ENCODE peak calls at places on chromosomes 16 and 17, in six cellular contexts. C is heart left ventricle; O is cardiac muscle cell; K is CD4-positive, alpha-beta T cell; S is heart right ventricle; E is esophagus squamous epithelium. A is an unnamed sample.

GRCh38 chr16:63447121-63447520 is 1410.9 kb upstream of the CDH8 start:
- DNase-seq in C (no peak), O (no peak), K (no peak), S (no peak), E (no peak), A (no peak)

GRCh38 chr16:55100100-55100499 is 169.4 kb downstream of the IRX5 start:
- DNase-seq in C (no peak), O (no peak), K (no peak), S (no peak), E (no peak), A (no peak)

GRCh38 chr17:43962479-43962878 is 8.7 kb upstream of the PYY start:
- DNase-seq in C (no peak), O (no peak), K (no peak), S (no peak), E (no peak), A (no peak)

GRCh38 chr16:27154573-27155521 is 48.5 kb upstream of the KDM8 start:
- DNase-seq in C (peak; percentile 52), O (peak; percentile 48), K (peak; percentile 80), S (peak; percentile 71), E (no peak), A (peak; percentile 83)

GRCh38 chr16:15032547-15033308 is 23.1 kb downstream of the NTAN1 start:
- DNase-seq in C (no peak), O (peak; percentile 65), K (no peak), S (no peak), E (no peak), A (no peak)

GRCh38 chr16:57618306-57619132 is 9.9 kb upstream of the ADGRG1 start:
- DNase-seq in C (no peak), O (peak; percentile 33), K (peak; percentile 11), S (no peak), E (no peak), A (no peak)

GRCh38 chr17:46023783-46024388 is 24.8 kb downstream of the STH start:
- DNase-seq in C (no peak), O (no peak), K (no peak), S (no peak), E (no peak), A (no peak)

GRCh38 chr16:70746708-70747424 is 54.1 kb downstream of the VAC14 start:
- DNase-seq in C (peak; percentile 64), O (peak; percentile 91), K (no peak), S (peak; percentile 43), E (no peak), A (peak; percentile 71)

GRCh38 chr17:83034525-83034924 is 44.9 kb upstream of the METRNL start:
- DNase-seq in C (no peak), O (no peak), K (no peak), S (no peak), E (no peak), A (no peak)

GRCh38 chr16:25192096-25192495 is 24.7 kb upstream of the AQP8 start:
- DNase-seq in C (no peak), O (no peak), K (no peak), S (no peak), E (no peak), A (no peak)

GRCh38 chr16:56898847-56899246 is 33.1 kb upstream of the HERPUD1 start:
- DNase-seq in C (no peak), O (no peak), K (no peak), S (no peak), E (no peak), A (no peak)

GRCh38 chr17:80103061-80103481 is 1.7 kb downstream of the GAA start:
- DNase-seq in C (no peak), O (no peak), K (no peak), S (no peak), E (no peak), A (no peak)

GRCh38 chr16:81921415-81921814 is 89.9 kb downstream of the SDR42E1 start:
- DNase-seq in C (no peak), O (no peak), K (no peak), S (no peak), E (no peak), A (no peak)

GRCh38 chr16:57042157-57043111 is 49.9 kb upstream of the CPNE2 start:
- DNase-seq in C (no peak), O (no peak), K (peak; percentile 71), S (no peak), E (no peak), A (peak; percentile 73)

GRCh38 chr16:495127-495748 is 32.3 kb upstream of the CAPN15 start:
- DNase-seq in C (no peak), O (peak; percentile 59), K (no peak), S (no peak), E (no peak), A (no peak)

GRCh38 chr17:74297941-74298340 is 23.9 kb downstream of the DNAI2 start:
- DNase-seq in C (no peak), O (no peak), K (no peak), S (no peak), E (no peak), A (no peak)

GRCh38 chr17:44902135-44902760 is 3.0 kb upstream of the EFTUD2 start:
- DNase-seq in C (no peak), O (no peak), K (no peak), S (no peak), E (no peak), A (no peak)

GRCh38 chr17:59534583-59534982 is 30.8 kb upstream of the DHX40 start:
- DNase-seq in C (no peak), O (peak; percentile 14), K (no peak), S (no peak), E (no peak), A (no peak)

GRCh38 chr17:7858487-7858832 is 657 bp downstream of the CYB5D1 start:
- DNase-seq in C (peak; percentile 56), O (peak; percentile 64), K (no peak), S (peak; percentile 31), E (no peak), A (no peak)

GRCh38 chr17:65584604-65585521 is 23.4 kb upstream of the AXIN2 start:
- DNase-seq in C (peak; percentile 68), O (no peak), K (no peak), S (peak; percentile 44), E (no peak), A (no peak)

GRCh38 chr17:68513932-68514331 is 1.7 kb downstream of the PRKAR1A start:
- DNase-seq in C (no peak), O (no peak), K (no peak), S (no peak), E (no peak), A (no peak)

DNA sequence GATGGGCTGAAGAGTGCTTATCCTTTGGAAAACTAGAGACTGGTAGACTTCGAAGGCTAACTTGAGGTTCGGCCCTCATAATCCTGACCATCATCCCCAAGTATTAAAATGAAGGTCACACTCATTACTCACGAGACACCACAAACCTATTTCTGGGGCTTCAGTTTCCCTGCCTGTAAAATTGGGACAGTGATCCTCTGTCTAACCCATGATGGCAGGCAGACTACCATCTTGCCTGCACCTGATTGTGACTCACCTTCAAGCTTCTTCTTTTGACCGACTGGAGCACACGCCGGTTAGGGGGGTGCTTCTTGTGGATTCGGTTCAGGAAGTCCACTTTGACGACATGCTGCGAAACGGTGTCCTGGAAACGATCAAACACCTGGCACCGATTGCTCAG is 14.2 kb upstream of the DHRS13 start:
- DNase-seq in C (no peak), O (no peak), K (no peak), S (no peak), E (no peak), A (no peak)
- H3K27ac ChIP-seq in C (no peak overlapping the region), O (no peak overlapping the region), K (no peak overlapping the region), S (no peak overlapping the region), E (no peak overlapping the region), A (no peak overlapping the region)

DNA sequence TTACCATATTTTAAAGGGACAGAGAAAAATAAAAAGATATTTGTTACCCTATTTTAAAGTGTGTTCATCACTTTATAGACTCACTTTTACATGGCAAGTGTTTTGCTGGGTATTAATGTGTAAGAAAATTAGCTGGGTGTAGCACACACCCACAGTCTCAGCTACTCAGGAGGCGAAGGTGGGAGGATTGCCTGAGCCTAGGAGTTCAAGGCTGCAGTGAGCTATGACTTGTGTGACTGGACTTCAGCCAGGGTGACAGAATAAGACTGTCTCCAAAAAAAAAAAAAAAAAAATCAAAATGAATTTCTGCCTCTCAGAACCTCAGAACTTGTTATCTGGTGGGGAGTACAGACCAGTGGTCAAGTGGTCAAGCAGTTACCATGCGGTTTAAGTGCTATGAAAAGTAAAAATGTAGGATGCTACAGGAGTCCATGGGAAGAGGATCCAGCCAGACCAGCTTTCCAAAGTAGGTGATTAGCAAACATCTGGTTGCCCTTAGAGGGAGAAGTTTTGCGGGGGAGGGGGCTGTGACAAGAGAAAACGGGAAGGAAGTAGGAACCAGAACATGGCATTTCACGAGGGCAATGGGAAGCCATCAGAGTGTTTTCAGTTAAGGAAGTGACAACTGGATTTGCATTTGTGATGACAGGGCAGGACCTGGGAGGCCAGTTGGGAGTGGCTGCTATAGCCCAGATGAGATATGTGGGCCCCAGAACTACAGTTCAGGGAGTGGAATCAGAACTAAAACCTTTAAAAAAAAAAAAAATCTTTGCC is 13.9 kb downstream of the CNEP1R1 start:
- DNase-seq in C (peak; percentile 70), O (peak; percentile 7), K (no peak), S (no peak), E (no peak), A (no peak)
- H3K27ac ChIP-seq in C (peak overlapping the region; percentile 19), O (no peak overlapping the region), K (no peak overlapping the region), S (no peak overlapping the region), E (peak overlapping the region; percentile 69), A (no peak overlapping the region)

GRCh38 chr16:89298826-89299225 is 81.3 kb downstream of the ZNF778 start:
- DNase-seq in C (no peak), O (no peak), K (no peak), S (no peak), E (no peak), A (no peak)

GRCh38 chr16:89297156-89297869 is 79.8 kb downstream of the ZNF778 start:
- DNase-seq in C (no peak), O (no peak), K (no peak), S (no peak), E (no peak), A (no peak)

GRCh38 chr16:89295915-89296314 is 78.4 kb downstream of the ZNF778 start:
- DNase-seq in C (no peak), O (peak; percentile 45), K (no peak), S (no peak), E (no peak), A (no peak)

GRCh38 chr16:89300311-89300975 is 82.9 kb downstream of the ZNF778 start:
- DNase-seq in C (peak; percentile 60), O (peak; percentile 80), K (no peak), S (peak; percentile 62), E (no peak), A (no peak)

DNA sequence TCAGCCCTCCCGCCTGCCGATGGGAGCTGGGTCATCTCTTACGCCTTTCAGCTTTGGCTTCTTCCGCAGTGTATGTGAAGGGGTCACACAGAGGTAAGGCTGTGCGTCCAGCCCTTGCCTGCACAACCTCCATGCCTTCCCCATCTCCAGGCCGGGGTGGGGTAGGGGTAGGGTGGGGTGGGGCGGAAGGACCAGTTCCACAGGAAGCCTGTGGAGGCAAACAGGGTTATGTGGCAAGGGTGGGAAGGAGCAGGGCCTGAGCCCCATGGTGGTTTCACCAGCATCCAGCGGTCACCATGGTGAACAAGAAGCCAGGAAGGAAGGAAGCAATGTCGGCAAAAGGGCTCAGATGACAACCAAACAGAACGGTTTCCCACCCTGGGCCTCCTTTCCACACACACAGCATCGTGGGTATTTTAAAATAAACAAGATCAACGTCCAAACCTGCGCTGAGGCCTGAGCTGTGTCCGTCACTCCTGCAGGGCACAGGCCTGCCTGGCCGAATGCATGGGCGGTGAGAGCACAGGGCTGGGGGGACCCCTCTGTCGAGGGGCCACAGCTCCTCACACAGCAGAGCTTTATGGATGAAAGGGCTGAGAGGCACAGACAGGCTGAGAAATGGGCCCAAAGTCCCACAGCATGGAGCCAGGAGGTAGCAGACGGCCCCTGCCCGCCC is 80.5 kb downstream of the ZNF778 start:
- DNase-seq in C (no peak), O (no peak), K (no peak), S (no peak), E (no peak), A (no peak)
- H3K27ac ChIP-seq in C (no peak overlapping the region), O (no peak overlapping the region), K (no peak overlapping the region), S (no peak overlapping the region), E (peak overlapping the region; percentile 86), A (no peak overlapping the region)

GRCh38 chr17:601462-602303 is 113.0 kb downstream of the VPS53 start:
- DNase-seq in C (no peak), O (peak; percentile 91), K (no peak), S (no peak), E (no peak), A (no peak)
- H3K27ac ChIP-seq in C (no peak overlapping the region), O (peak overlapping the region; percentile 58), K (no peak overlapping the region), S (no peak overlapping the region), E (no peak overlapping the region), A (no peak overlapping the region)

A was measured in CD8-positive, alpha-beta T cell.